ENCODE peak calls at places on chromosomes 4 and X, in nine cellular contexts. F, T, X, V, N, U, L, J and C are unnamed samples.

GRCh38 chr4:8324640-8325239 is 55.2 kb downstream of the HTRA3 start:
- DNase-seq in L (no peak), J (peak; percentile 18), X (no peak), T (no peak), N (peak; percentile 14), F (peak; percentile 11), V (no peak), U (no peak), C (no peak)

GRCh38 chr4:174365018-174365587 is 81.4 kb downstream of the CEP44 start:
- DNase-seq in V (peak; percentile 69), N (no peak), X (no peak), U (peak; percentile 14), T (peak; percentile 26), F (no peak), J (no peak), L (peak; percentile 42), C (peak; percentile 6)

GRCh38 chrX:72201836-72202536 is 20.4 kb downstream of the PIN4 start:
- DNase-seq in U (no peak), L (no peak), T (no peak), V (peak; percentile 73), X (no peak), N (no peak), J (no peak), F (no peak), C (peak; percentile 87)

GRCh38 chr4:54540931-54541330 is 116.8 kb upstream of the KIT start:
- DNase-seq in U (no peak), N (no peak), V (no peak), L (no peak), T (no peak), F (no peak), J (no peak), X (no peak), C (no peak)

GRCh38 chr4:20356565-20356964 is 104.9 kb downstream of the SLIT2 start:
- DNase-seq in F (no peak), N (no peak), U (no peak), X (no peak), J (no peak), T (no peak), V (peak; percentile 63), L (no peak), C (peak; percentile 36)

GRCh38 chr4:6893449-6894085 is 16.1 kb upstream of the TBC1D14 start:
- DNase-seq in U (no peak), V (peak; percentile 28), T (no peak), J (peak; percentile 75), X (no peak), F (no peak), N (peak; percentile 33), L (no peak), C (peak; percentile 44)

GRCh38 chr4:88204882-88205281 is 46.4 kb upstream of the ABCG2 start:
- DNase-seq in L (no peak), U (no peak), F (no peak), X (no peak), V (peak; percentile 43), T (no peak), N (no peak), J (no peak), C (no peak)

GRCh38 chr4:141350122-141350904 is 129.6 kb downstream of the ZNF330 start:
- DNase-seq in L (no peak), X (no peak), T (no peak), J (no peak), V (peak; percentile 91), F (no peak), N (peak; percentile 65), U (no peak), C (peak; percentile 89)

GRCh38 chr4:43782391-43782790 is 666.2 kb downstream of the KCTD8 start:
- DNase-seq in L (no peak), N (no peak), V (no peak), X (no peak), F (no peak), J (no peak), U (no peak), T (no peak), C (no peak)
- TF ChIP-seq CTCF in L (peak; percentile 41), N (no peak), V (no peak), X (no peak), F (no peak), J (no peak), U (no peak), T (no peak), C (no peak)

GRCh38 chr4:173169428-173170209 is 1.0 kb downstream of the GALNT7 start:
- DNase-seq in T (no peak), L (peak; percentile 87), X (peak; percentile 34), N (peak; percentile 80), F (peak; percentile 82), J (peak; percentile 93), V (peak; percentile 76), U (peak; percentile 63), C (peak; percentile 55)

GRCh38 chr4:173170210-173170778 is 1.7 kb downstream of the GALNT7 start:
- DNase-seq in F (no peak), N (no peak), J (no peak), L (no peak), U (no peak), T (no peak), X (no peak), V (peak; percentile 20), C (no peak)

GRCh38 chr4:173167793-173168395 is 717 bp upstream of the GALNT7 start:
- DNase-seq in L (peak; percentile 66), X (no peak), N (peak; percentile 67), U (peak; percentile 13), T (peak; percentile 52), F (peak; percentile 60), J (no peak), V (peak; percentile 31), C (peak; percentile 40)

GRCh38 chr4:173169178-173169427 is 492 bp downstream of the GALNT7 start:
- DNase-seq in T (no peak), X (no peak), U (peak; percentile 23), N (no peak), L (no peak), J (no peak), F (no peak), V (no peak), C (no peak)

DNA sequence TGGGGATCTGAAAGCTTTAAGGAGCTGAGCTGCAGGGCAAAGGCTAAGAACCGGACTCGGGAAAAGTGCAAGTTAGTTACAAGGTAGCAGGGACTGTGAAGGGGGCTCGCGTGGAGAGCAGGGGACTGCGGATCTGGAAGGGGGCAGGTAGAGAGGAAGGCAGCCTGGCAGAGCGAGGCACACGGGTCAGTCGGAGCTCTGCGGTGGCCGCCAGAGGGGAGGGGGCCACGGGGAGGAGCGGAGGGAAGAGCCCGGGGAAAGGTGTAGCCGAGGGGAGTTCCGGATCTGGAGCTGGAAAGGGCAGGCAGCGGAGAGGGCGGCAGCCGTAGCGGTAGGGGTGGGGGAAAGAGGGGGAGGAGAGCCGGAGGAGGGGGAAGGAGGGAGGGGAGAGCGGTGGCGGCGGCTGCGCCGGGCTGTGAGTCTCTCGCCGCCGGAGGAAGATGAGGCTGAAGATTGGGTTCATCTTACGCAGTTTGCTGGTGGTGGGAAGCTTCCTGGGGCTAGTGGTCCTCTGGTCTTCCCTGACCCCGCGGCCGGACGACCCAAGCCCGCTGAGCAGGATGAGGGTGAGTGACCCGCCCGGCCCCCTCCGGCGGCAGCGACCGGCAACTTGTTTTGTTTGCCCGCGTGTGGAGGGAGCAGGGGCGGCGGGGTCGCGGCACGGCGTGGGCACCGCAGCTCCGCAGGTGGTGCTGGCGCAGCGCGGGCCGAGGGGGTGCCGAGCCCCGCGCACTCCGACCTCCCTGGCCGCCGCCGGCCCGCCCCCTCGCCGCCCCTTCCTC is at the start of gene GALNT7:
- DNase-seq in F (peak; percentile 83), N (peak; percentile 87), J (peak; percentile 92), T (no peak), L (peak; percentile 74), U (peak; percentile 68), X (peak; percentile 34), V (peak; percentile 67), C (peak; percentile 49)
- H3K4me3 ChIP-seq in F (peak within 1 kb of the TSS; percentile 84), N (peak within 1 kb of the TSS; percentile 85), J (peak within 1 kb of the TSS; percentile 63), T (peak within 1 kb of the TSS; percentile 80), L (peak within 1 kb of the TSS; percentile 79), U (peak within 1 kb of the TSS; percentile 77), X (peak within 1 kb of the TSS; percentile 93), V (peak within 1 kb of the TSS; percentile 70), C (peak within 1 kb of the TSS; percentile 82)

DNA sequence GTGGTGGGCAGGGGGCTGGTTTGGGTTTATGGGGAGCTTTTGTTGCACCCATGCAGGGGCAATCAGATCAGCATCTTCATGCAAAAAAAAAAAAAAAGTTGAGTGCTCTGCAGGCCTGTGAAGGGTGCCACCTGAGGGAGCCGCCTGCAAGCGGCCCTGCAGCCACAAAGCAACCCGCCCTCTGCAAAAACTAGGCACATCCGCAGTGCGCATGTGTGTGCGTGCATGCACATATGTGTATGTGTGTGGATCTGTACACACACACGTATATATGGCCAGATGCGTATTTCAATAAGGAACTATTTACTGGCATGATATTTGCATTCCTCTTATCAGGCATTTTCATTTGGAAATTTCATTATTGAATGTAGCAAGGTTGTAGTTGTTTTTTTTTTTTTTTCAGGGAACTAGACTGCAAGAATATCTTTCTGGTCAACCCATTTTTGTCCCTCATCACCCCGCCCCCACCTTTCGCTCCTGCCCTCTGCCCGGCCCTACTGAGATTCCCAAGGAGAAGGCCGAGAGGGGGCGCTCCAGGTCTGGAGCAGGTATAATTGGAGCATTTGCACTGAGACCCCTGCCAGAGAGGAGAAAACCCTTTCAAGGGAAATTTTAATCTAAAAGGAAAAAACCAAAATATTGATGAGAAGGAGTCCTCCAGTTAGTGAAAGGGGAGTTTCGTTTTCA is 18.1 kb downstream of the CCNQ start:
- DNase-seq in V (peak; percentile 1), N (no peak), L (no peak), J (no peak), U (no peak), T (no peak), X (no peak), F (no peak), C (no peak)
- TF ChIP-seq CTCF in V (no peak), N (no peak), L (no peak), J (no peak), U (no peak), T (peak; percentile 54), X (no peak), F (no peak), C (no peak)

GRCh38 chr4:1045193-1045594 is 33.8 kb downstream of the FGFRL1 start:
- DNase-seq in V (no peak), L (no peak), N (peak; percentile 62), J (no peak), T (no peak), X (no peak), U (no peak), F (peak; percentile 40), C (no peak)

GRCh38 chr4:1047976-1048780 is 36.8 kb downstream of the FGFRL1 start:
- DNase-seq in F (peak; percentile 48), T (no peak), N (peak; percentile 61), V (no peak), U (no peak), X (no peak), J (no peak), L (no peak), C (no peak)

GRCh38 chr4:1048781-1049590 is 37.6 kb downstream of the FGFRL1 start:
- DNase-seq in T (no peak), N (peak; percentile 60), F (peak; percentile 52), J (peak; percentile 81), U (no peak), L (no peak), X (no peak), V (no peak), C (no peak)

GRCh38 chr4:1045595-1046201 is 34.3 kb downstream of the FGFRL1 start:
- DNase-seq in U (no peak), T (no peak), X (no peak), J (no peak), V (no peak), N (peak; percentile 63), F (peak; percentile 18), L (no peak), C (no peak)

DNA sequence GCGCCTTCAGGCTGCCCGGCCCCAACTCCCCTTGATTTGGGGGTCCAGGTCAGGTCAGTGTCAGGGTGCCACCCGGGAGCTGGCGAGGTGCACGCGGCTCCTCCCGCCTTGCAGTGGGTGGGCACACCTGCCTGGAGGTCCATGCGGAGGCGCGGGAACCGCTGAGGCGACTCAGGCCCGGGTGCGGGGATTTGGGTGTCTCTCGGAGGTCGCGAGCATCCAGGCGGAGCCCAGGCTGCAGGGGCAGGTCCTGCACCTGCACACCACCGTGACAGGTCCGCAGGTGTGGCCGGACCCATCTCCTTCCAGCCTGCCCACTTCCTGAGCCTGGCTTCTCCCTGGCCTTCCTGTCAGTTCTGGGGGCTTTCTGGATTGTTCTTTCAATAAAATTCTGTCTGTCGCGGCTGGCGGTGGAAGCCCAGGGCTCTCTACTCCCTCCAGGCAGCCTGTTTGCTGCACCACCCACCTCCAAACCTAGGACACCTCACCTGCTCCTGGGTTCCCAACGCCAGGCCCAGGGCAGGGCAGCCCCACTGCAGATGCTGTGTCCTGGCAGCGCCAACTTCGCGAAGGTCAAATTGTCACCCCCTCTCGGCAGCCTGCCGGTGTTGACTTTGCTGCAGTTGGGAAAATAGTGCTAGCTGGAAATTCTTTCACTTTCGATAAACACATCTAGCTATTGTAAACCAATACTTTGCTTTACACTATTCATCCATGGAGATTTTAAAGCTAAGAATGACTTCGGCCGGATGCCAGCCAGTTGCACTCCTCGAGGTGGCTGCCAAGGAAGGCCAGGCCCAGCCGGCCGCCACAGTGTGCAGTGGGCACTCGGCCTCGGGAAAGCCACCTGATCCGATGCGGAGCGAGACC is 35.9 kb downstream of the FGFRL1 start:
- DNase-seq in U (no peak), T (no peak), X (no peak), L (no peak), J (no peak), N (peak; percentile 67), V (no peak), F (peak; percentile 50), C (no peak)
- H3K4me3 ChIP-seq in U (peak overlapping the region; percentile 17), T (no peak overlapping the region), X (no peak overlapping the region), L (no peak overlapping the region), J (no peak overlapping the region), N (no peak overlapping the region), V (no peak overlapping the region), F (peak overlapping the region; percentile 33), C (peak overlapping the region; percentile 19)